ENCODE peak calls at places on chromosomes 3 and 15, in seven cellular contexts. N, A, Q, Z, P, R and U are unnamed samples. For H3K9me3, the result is how much of the 10 kb centered on the place peaks cover.

GRCh38 chr3:43926073-43926472 is 235.3 kb downstream of the ABHD5 start:
- DNase-seq in Q (no peak), A (no peak), P (no peak), N (no peak), Z (no peak), R (no peak), U (no peak)

GRCh38 chr15:62378772-62379171 is 213.7 kb upstream of the C2CD4B start:
- DNase-seq in A (no peak), P (no peak), Q (no peak), N (no peak), Z (no peak), R (no peak), U (no peak)

GRCh38 chr15:60673918-60674558 is 195.1 kb upstream of the ICE2 start:
- DNase-seq in Q (peak), Z (peak), R (peak), A (peak), N (no peak), P (peak), U (no peak)

GRCh38 chr15:96353931-96354730 is 23.6 kb downstream of the NR2F2 start:
- DNase-seq in Q (no peak), N (no peak), R (no peak), P (no peak), Z (peak), A (no peak), U (no peak)

GRCh38 chr3:77707271-77707670 is 667.4 kb downstream of the ROBO2 start:
- DNase-seq in P (no peak), A (no peak), N (no peak), R (no peak), Q (no peak), Z (no peak), U (no peak)

GRCh38 chr15:68637755-68638405 is 59.1 kb downstream of the CORO2B start:
- DNase-seq in Q (peak), Z (peak), N (no peak), A (peak), R (no peak), P (peak), U (peak)

GRCh38 chr3:111769110-111769509 is 90.0 kb upstream of the PHLDB2 start:
- DNase-seq in Z (no peak), P (no peak), N (no peak), Q (no peak), R (no peak), A (no peak), U (no peak)

GRCh38 chr15:38049876-38050275 is 115.4 kb downstream of the TMCO5A start:
- DNase-seq in P (no peak), Q (no peak), R (no peak), Z (no peak), N (no peak), A (no peak), U (no peak)

GRCh38 chr3:49017646-49017977 is 768 bp downstream of the DALRD3 start:
- DNase-seq in A (no peak), Q (peak), R (no peak), N (no peak), Z (no peak), P (no peak), U (peak)

GRCh38 chr15:92104069-92104468 is 250.6 kb downstream of the SLCO3A1 start:
- DNase-seq in R (no peak), A (no peak), P (no peak), N (no peak), Q (no peak), Z (no peak), U (no peak)

GRCh38 chr3:46372492-46373359 is 2.0 kb downstream of the CCR5 start:
- DNase-seq in N (no peak), A (peak), P (no peak), Q (no peak), Z (no peak), R (no peak), U (no peak)

GRCh38 chr3:56702487-56703315 is 19.6 kb upstream of the TASOR start:
- DNase-seq in R (peak), Z (peak), N (no peak), Q (peak), A (peak), P (peak), U (no peak)

GRCh38 chr3:94063497-94064119 is 747 bp downstream of the NSUN3 start:
- DNase-seq in R (no peak), P (no peak), N (no peak), Z (no peak), Q (no peak), A (no peak), U (no peak)

GRCh38 chr15:22863356-22863755 is 24.9 kb downstream of the NIPA2 start:
- DNase-seq in A (no peak), N (no peak), P (no peak), Q (no peak), Z (no peak), R (no peak), U (no peak)

GRCh38 chr15:89115547-89115946 is 27.3 kb downstream of the ABHD2 start:
- DNase-seq in R (no peak), N (no peak), A (peak), Q (peak), P (peak), Z (peak), U (no peak)

GRCh38 chr3:120433662-120434331 is 17.0 kb downstream of the FSTL1 start:
- DNase-seq in P (no peak), Q (no peak), A (no peak), N (no peak), Z (no peak), R (no peak), U (peak)

GRCh38 chr3:24387493-24387892 is 107.2 kb downstream of the THRB start:
- DNase-seq in R (no peak), A (no peak), P (no peak), N (no peak), Q (no peak), Z (no peak), U (no peak)

DNA sequence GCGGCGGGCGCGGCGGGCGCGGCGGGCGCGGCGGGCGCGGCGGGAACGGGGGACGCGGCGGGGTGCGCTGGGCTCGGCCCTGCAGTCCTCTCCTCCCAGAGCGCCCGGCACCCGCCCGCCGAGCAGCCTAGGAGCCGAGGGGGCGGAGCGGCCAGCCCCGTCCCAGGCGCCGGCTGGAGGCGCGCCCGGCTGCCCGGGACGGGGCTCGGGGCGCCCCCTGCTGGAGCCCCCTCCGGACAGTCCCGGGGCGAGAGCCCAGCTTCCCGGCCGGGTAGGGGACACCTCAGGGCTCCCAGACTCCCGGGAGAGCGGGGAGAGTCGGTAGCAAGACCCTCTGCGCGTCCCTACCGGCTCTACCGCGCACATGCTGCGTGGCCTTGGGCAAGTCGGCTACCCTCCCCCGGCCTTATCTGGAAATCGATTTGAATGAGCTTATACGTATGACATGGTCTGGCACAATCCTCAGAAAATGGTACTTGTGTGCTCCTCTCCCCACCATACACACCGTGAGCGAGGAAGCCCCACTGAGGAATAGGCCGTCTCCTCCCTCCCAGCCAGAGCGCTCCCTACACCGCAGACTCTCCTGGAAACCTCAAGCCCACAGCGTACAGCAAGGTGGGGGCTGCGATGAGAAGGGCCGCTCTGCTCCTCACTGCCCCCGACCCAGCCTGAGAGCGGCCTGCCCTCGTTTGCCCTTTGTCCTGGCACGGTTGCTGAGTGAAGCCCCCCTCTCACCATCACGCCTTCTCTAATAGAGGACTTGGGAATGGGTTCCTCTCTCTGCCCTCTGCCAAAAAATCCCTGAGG is at the start of gene DAPK2:
- DNase-seq in R (peak), N (no peak), Q (peak), P (peak), A (peak), Z (peak), U (no peak)
- TF ChIP-seq POLR2AphosphoS5 in R (no peak), N (no peak), Q (no peak), P (no peak), A (no peak), Z (no peak), U (no peak)

DNA sequence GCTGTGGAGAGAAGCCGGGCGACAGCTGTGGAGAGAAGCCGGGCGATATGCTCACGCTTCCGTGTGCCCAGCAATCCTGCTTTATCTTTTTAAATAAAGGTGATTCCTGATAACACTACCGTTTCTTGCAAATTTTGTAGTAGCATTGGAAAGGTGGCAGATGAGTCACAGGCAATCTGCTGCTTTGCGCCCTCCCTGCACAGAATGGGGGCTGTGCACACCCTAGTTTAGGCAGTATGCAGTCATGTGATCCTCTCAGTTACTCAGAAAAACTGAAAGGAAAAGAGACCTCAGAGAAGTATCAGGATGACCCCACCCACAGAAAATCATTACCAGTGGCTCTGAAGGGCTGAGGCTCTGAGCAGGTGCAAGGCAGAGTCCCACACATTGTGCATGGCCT is 24.9 kb upstream of the TMCC1 start:
- DNase-seq in Q (no peak), A (no peak), N (no peak), R (no peak), P (no peak), Z (no peak), U (no peak)
- H3K9me3 ChIP-seq in Q (under half), A (under half), N (under half), R (under half), P (under half), Z (under half), U (under half)

DNA sequence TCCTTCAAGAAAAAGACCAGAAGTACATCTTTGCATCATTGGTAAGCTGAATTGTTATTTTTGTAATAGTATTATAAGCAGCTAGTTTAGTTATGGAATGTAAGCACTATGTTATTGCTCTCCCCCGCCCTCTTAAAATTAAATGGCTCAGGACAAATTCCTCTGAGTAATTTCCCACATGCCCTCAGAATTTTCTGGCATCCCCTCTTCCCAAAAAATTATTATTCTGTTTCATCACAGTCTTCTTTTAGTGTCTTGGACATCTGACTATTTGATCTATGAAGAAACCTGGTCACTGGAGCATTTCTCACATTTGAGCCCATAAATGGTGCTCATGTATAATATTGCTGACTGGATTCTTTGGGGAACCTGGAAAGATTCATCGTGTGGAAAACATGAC is 68.3 kb downstream of the KLHL25 start:
- DNase-seq in Q (no peak), P (no peak), A (no peak), R (no peak), Z (no peak), N (no peak), U (no peak)
- TF ChIP-seq POLR2AphosphoS5 in Q (peak), P (no peak), A (no peak), R (no peak), Z (no peak), N (no peak), U (no peak)

GRCh38 chr3:9178697-9179096 is 70.7 kb downstream of the SRGAP3 start:
- DNase-seq in A (no peak), Z (no peak), P (no peak), Q (no peak), N (no peak), R (no peak), U (no peak)
- H3K9me3 ChIP-seq in A (under half), Z (under half), P (under half), Q (under half), N (under half), R (under half), U (under half)